ENCODE peak calls at places on chromosomes 7 and 10, in five cellular contexts. L is A549, Y is HepG2, Z is K562, D is H1. S is an unnamed sample.

GRCh38 chr10:128180843-128181242 is 54.6 kb upstream of the MKI67 start:
- DNase-seq in L (no peak), Y (no peak), Z (no peak), D (no peak), S (no peak)

GRCh38 chr10:70863470-70864160 is 24.8 kb downstream of the PCBD1 start:
- DNase-seq in L (no peak), Y (no peak), Z (no peak), D (no peak), S (no peak)

GRCh38 chr7:45973725-45974532 is 52.9 kb upstream of the IGFBP3 start:
- DNase-seq in L (no peak), Y (peak; percentile 98), Z (no peak), D (no peak), S (peak; percentile 43)

GRCh38 chr7:80677629-80678028 is 39.2 kb downstream of the CD36 start:
- DNase-seq in L (no peak), Y (no peak), Z (no peak), D (no peak), S (peak; percentile 26)

GRCh38 chr10:60041489-60042133 is 135.3 kb upstream of the CCDC6 start:
- DNase-seq in L (no peak), Y (no peak), Z (no peak), D (no peak), S (no peak)

GRCh38 chr7:31488562-31489203 is 25.2 kb upstream of the ITPRID1 start:
- DNase-seq in L (peak; percentile 69), Y (peak; percentile 31), Z (peak; percentile 88), D (peak; percentile 69), S (no peak)

GRCh38 chr7:49852619-49853462 is 79.4 kb downstream of the VWC2 start:
- DNase-seq in L (peak; percentile 34), Y (peak; percentile 39), Z (peak; percentile 23), D (peak; percentile 46), S (peak; percentile 12)

GRCh38 chr7:51135576-51135975 is 181.0 kb downstream of the COBL start:
- DNase-seq in L (no peak), Y (no peak), Z (no peak), D (no peak), S (no peak)

GRCh38 chr7:128030999-128031681 is at the start of gene LRRC4:
- DNase-seq in L (no peak), Y (no peak), Z (no peak), D (no peak), S (peak; percentile 43)

GRCh38 chr7:17026269-17026668 is 144.5 kb upstream of the AGR3 start:
- DNase-seq in L (no peak), Y (no peak), Z (no peak), D (no peak), S (no peak)

GRCh38 chr7:93985101-93985500 is 19.1 kb downstream of the BET1 start:
- DNase-seq in L (no peak), Y (no peak), Z (no peak), D (no peak), S (no peak)

GRCh38 chr7:101138149-101138870 is 11.4 kb downstream of the SERPINE1 start:
- DNase-seq in L (peak; percentile 75), Y (peak; percentile 90), Z (peak; percentile 93), D (no peak), S (peak; percentile 98)

GRCh38 chr10:112835933-112836564 is 114.0 kb upstream of the TCF7L2 start:
- DNase-seq in L (no peak), Y (peak; percentile 60), Z (no peak), D (no peak), S (no peak)

GRCh38 chr10:100600218-100600617 is 64.5 kb downstream of the HIF1AN start:
- DNase-seq in L (no peak), Y (no peak), Z (no peak), D (no peak), S (no peak)

GRCh38 chr7:71846160-71846559 is 566.0 kb downstream of the CALN1 start:
- DNase-seq in L (no peak), Y (no peak), Z (no peak), D (no peak), S (no peak)

GRCh38 chr7:24469118-24469517 is 104.1 kb upstream of the PALS2 start:
- DNase-seq in L (no peak), Y (no peak), Z (no peak), D (no peak), S (no peak)

GRCh38 chr7:82441916-82442478 is 1.6 kb downstream of the CACNA2D1 start:
- DNase-seq in L (no peak), Y (no peak), Z (no peak), D (no peak), S (peak; percentile 41)

GRCh38 chr10:103758294-103758681 is 97.1 kb downstream of the SH3PXD2A start:
- DNase-seq in L (peak; percentile 79), Y (peak; percentile 66), Z (no peak), D (no peak), S (peak; percentile 86)

GRCh38 chr7:53656881-53657280 is 621.4 kb downstream of the POM121L12 start:
- DNase-seq in L (no peak), Y (no peak), Z (no peak), D (peak; percentile 1), S (no peak)

GRCh38 chr10:13087986-13088618 is 11.9 kb upstream of the OPTN start:
- DNase-seq in L (peak; percentile 38), Y (no peak), Z (no peak), D (no peak), S (peak; percentile 90)

GRCh38 chr7:91940171-91940570 is 491 bp upstream of the AKAP9 start:
- DNase-seq in L (peak; percentile 37), Y (peak; percentile 14), Z (peak; percentile 40), D (no peak), S (no peak)

GRCh38 chr7:15839415-15840100 is 153.1 kb upstream of the MEOX2 start:
- DNase-seq in L (no peak), Y (no peak), Z (no peak), D (peak; percentile 38), S (no peak)

GRCh38 chr10:110431659-110432058 is 66.0 kb upstream of the DUSP5 start:
- DNase-seq in L (no peak), Y (no peak), Z (no peak), D (no peak), S (no peak)

GRCh38 chr10:93667795-93668194 is 34.6 kb downstream of the FRA10AC1 start:
- DNase-seq in L (no peak), Y (no peak), Z (no peak), D (no peak), S (no peak)

GRCh38 chr10:6755891-6756460 is 175.9 kb upstream of the PRKCQ start:
- DNase-seq in L (no peak), Y (no peak), Z (no peak), D (no peak), S (peak; percentile 87)

GRCh38 chr7:40827217-40828085 is 692.6 kb downstream of the SUGCT start:
- DNase-seq in L (no peak), Y (no peak), Z (no peak), D (no peak), S (no peak)

GRCh38 chr10:61280303-61280702 is 172.9 kb downstream of the TMEM26 start:
- DNase-seq in L (no peak), Y (no peak), Z (no peak), D (no peak), S (peak; percentile 53)

GRCh38 chr7:159094030-159094740 is 50.5 kb downstream of the VIPR2 start:
- DNase-seq in L (no peak), Y (no peak), Z (no peak), D (no peak), S (no peak)

GRCh38 chr7:155284496-155285274 is 13.0 kb upstream of the INSIG1 start:
- DNase-seq in L (no peak), Y (no peak), Z (no peak), D (no peak), S (no peak)

GRCh38 chr7:155285423-155286220 is 12.1 kb upstream of the INSIG1 start:
- DNase-seq in L (no peak), Y (no peak), Z (no peak), D (no peak), S (no peak)

GRCh38 chr7:155282671-155283070 is 15.0 kb upstream of the INSIG1 start:
- DNase-seq in L (no peak), Y (no peak), Z (no peak), D (no peak), S (no peak)

GRCh38 chr7:155281411-155281969 is 16.2 kb upstream of the INSIG1 start:
- DNase-seq in L (no peak), Y (no peak), Z (no peak), D (no peak), S (no peak)

GRCh38 chr7:155283565-155284194 is 14.0 kb upstream of the INSIG1 start:
- DNase-seq in L (no peak), Y (no peak), Z (no peak), D (no peak), S (no peak)
- TF ChIP-seq MAFK in L (no peak), Y (no peak), Z (no peak), D (no peak), S (no peak)

DNA sequence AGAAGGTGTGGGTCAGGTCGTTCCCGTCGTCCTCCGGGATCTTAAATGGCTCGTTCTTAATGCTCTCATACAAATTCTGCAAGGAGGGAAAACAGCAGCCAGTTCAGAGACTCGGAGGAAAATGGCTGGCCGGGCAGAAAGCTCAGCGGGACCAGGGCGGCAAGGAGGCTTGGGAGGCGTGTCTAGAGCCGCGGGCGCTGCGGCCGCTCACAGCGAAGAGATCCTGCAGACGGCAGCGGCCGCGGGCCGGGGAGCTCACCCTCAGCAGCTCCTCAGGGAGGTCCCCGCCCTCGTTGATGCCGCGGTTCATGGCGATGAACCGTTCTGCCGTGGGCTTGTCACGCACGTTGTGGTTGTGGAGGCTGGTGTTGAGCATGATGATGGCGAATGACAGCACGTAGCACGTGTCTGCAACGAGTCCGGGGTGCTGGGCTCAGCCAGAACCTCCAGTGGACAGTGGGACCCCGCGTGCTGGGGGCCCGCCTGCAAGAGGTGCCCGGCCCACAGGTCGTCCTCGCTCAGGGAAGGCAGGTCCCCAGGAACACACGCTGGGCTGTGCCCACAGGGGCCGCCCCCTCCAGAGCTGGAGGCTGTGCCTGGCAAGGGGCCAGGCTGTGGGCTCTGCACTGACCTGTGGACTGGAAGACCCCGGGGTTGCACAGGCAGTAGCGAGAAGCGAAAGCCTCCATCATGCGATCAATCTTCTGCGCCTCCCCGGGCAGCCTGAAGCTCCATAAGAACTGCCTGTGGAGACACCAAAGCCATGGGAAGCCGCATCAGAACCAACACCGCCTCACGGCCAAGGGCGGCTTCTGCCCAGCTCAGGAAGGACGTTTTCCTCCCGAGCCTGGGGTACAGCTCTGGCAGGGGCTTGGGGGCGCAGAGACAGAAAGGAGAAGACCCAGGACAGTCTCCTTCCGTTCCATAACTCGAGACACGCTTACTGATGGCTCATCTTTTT is 101.6 kb downstream of the CYTH3 start:
- DNase-seq in L (no peak), Y (no peak), Z (no peak), D (no peak), S (no peak)
- TF ChIP-seq MAFK in L (no peak), Y (no peak), Z (no peak), D (no peak), S (no peak)

GRCh38 chr7:117067322-117067721 is 114.0 kb downstream of the ST7 start:
- DNase-seq in L (no peak), Y (no peak), Z (no peak), D (no peak), S (no peak)
- TF ChIP-seq MAFK in L (no peak), Y (no peak), Z (no peak), D (no peak), S (no peak)

GRCh38 chr7:2757904-2758672 is 70.1 kb downstream of the AMZ1 start:
- DNase-seq in L (peak; percentile 72), Y (peak; percentile 90), Z (peak; percentile 73), D (no peak), S (peak; percentile 99)

GRCh38 chr7:2761131-2761624 is 73.2 kb downstream of the AMZ1 start:
- DNase-seq in L (no peak), Y (no peak), Z (no peak), D (no peak), S (no peak)

GRCh38 chr7:2758673-2759603 is 70.9 kb downstream of the AMZ1 start:
- DNase-seq in L (no peak), Y (no peak), Z (no peak), D (no peak), S (no peak)

GRCh38 chr7:2760098-2760889 is 72.3 kb downstream of the AMZ1 start:
- DNase-seq in L (peak; percentile 66), Y (peak; percentile 46), Z (peak; percentile 45), D (no peak), S (peak; percentile 54)

GRCh38 chr7:2759736-2760097 is 71.7 kb downstream of the AMZ1 start:
- DNase-seq in L (no peak), Y (no peak), Z (no peak), D (no peak), S (no peak)
- TF ChIP-seq MAFK in L (no peak), Y (no peak), Z (no peak), D (no peak), S (no peak)